ENCODE peak calls at places on chromosomes 2 and 18, in five cellular contexts. One of them, this sample, is unnamed.

GRCh38 chr2:177395594-177395993 is 3.0 kb downstream of the AGPS start:
- DNase-seq in prostate gland: no peak
- DNase-seq in esophagus squamous epithelium: no peak
- DNase-seq in adrenal gland: no peak
- DNase-seq in NB4: no peak
- DNase-seq in this sample: no peak

GRCh38 chr2:89833780-89834117 is 1142.3 kb downstream of the RPIA start:
- DNase-seq in NB4: peak
- DNase-seq in adrenal gland: no peak
- DNase-seq in esophagus squamous epithelium: no peak
- DNase-seq in prostate gland: no peak
- DNase-seq in this sample: no peak

GRCh38 chr2:85886585-85886984 is 2.2 kb downstream of the ST3GAL5 start:
- DNase-seq in prostate gland: peak
- DNase-seq in adrenal gland: peak
- DNase-seq in NB4: peak
- DNase-seq in esophagus squamous epithelium: no peak
- DNase-seq in this sample: no peak

GRCh38 chr2:142872900-142873724 is 4.4 kb upstream of the KYNU start:
- DNase-seq in prostate gland: no peak
- DNase-seq in NB4: peak
- DNase-seq in adrenal gland: no peak
- DNase-seq in esophagus squamous epithelium: no peak
- DNase-seq in this sample: no peak

GRCh38 chr18:56748698-56749268 is 97.6 kb downstream of the WDR7 start:
- DNase-seq in prostate gland: no peak
- DNase-seq in NB4: peak
- DNase-seq in esophagus squamous epithelium: no peak
- DNase-seq in adrenal gland: peak
- DNase-seq in this sample: no peak

GRCh38 chr18:9095297-9096012 is 7.0 kb upstream of the NDUFV2 start:
- DNase-seq in NB4: peak
- DNase-seq in esophagus squamous epithelium: no peak
- DNase-seq in adrenal gland: no peak
- DNase-seq in prostate gland: no peak
- DNase-seq in this sample: no peak

GRCh38 chr2:237955640-237956401 is 11.0 kb upstream of the UBE2F start:
- DNase-seq in adrenal gland: no peak
- DNase-seq in prostate gland: no peak
- DNase-seq in NB4: no peak
- DNase-seq in esophagus squamous epithelium: no peak
- DNase-seq in this sample: no peak

GRCh38 chr18:6785411-6785810 is 55.9 kb downstream of the ARHGAP28 start:
- DNase-seq in esophagus squamous epithelium: no peak
- DNase-seq in adrenal gland: no peak
- DNase-seq in NB4: no peak
- DNase-seq in prostate gland: no peak
- DNase-seq in this sample: no peak

GRCh38 chr2:148643998-148644884 is at the start of gene EPC2:
- DNase-seq in NB4: peak
- DNase-seq in adrenal gland: peak
- DNase-seq in esophagus squamous epithelium: peak
- DNase-seq in prostate gland: peak
- DNase-seq in this sample: peak
- TF ChIP-seq POLR2A in NB4: peak
- TF ChIP-seq POLR2A in adrenal gland: no peak
- TF ChIP-seq POLR2A in esophagus squamous epithelium: no peak
- TF ChIP-seq POLR2A in prostate gland: peak
- TF ChIP-seq POLR2A in this sample: no peak

GRCh38 chr2:36330456-36331395 is 24.9 kb upstream of the CRIM1 start:
- DNase-seq in prostate gland: peak
- DNase-seq in esophagus squamous epithelium: no peak
- DNase-seq in NB4: no peak
- DNase-seq in adrenal gland: no peak
- DNase-seq in this sample: no peak
- TF ChIP-seq POLR2A in prostate gland: no peak
- TF ChIP-seq POLR2A in esophagus squamous epithelium: no peak
- TF ChIP-seq POLR2A in NB4: no peak
- TF ChIP-seq POLR2A in adrenal gland: no peak
- TF ChIP-seq POLR2A in this sample: no peak

GRCh38 chr2:241490444-241490760 is 18.0 kb downstream of the STK25 start:
- DNase-seq in NB4: no peak
- DNase-seq in prostate gland: no peak
- DNase-seq in esophagus squamous epithelium: no peak
- DNase-seq in adrenal gland: no peak
- DNase-seq in this sample: no peak
- TF ChIP-seq POLR2A in NB4: no peak
- TF ChIP-seq POLR2A in prostate gland: no peak
- TF ChIP-seq POLR2A in esophagus squamous epithelium: no peak
- TF ChIP-seq POLR2A in adrenal gland: no peak
- TF ChIP-seq POLR2A in this sample: no peak

GRCh38 chr2:182452456-182452990 is 25.7 kb upstream of the PDE1A start:
- DNase-seq in prostate gland: no peak
- DNase-seq in esophagus squamous epithelium: no peak
- DNase-seq in NB4: no peak
- DNase-seq in adrenal gland: no peak
- DNase-seq in this sample: no peak
- TF ChIP-seq POLR2A in prostate gland: no peak
- TF ChIP-seq POLR2A in esophagus squamous epithelium: no peak
- TF ChIP-seq POLR2A in NB4: no peak
- TF ChIP-seq POLR2A in adrenal gland: no peak
- TF ChIP-seq POLR2A in this sample: no peak

DNA sequence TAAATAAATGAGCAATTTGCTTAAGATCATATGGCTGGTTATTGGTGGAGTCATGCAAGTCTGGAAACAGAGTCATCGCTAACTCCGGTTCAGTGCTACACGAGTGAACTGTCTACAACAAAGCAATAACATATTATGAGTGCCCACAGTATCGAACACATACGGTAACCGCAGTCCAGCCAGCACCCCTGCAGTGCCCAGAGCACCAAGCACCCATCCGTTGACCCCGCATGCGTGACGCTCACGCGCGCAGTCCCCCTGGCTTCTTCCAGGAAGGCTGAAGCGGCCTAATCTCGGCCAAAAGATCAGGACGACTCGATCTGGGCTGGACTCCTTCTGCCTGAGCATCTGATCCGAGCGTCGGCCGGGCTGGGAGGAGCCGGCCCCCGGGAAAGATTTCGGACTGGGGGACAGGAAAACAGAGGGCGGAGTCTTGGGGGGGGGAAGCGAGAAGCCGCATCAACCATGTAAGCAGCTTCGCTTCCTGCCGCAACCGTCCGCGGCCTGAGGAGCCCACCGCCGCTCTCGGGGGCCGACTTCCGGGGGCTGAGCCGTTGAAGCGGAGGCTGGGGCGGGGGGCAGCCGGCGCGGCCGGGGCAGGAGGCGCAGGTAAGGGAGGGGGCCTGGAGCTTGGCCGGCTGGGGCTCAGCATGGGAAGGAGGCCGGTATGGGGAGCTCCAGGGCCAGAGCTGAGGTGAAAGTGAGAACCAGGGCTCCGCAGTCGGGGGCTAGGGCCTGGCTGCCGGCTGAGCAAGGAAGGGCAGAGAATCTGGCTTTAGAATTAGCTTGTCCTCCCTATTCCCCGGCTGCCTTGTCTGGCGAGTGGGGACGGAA is at the start of gene PIKFYVE:
- DNase-seq in adrenal gland: peak
- DNase-seq in esophagus squamous epithelium: peak
- DNase-seq in prostate gland: peak
- DNase-seq in NB4: peak
- DNase-seq in this sample: peak
- TF ChIP-seq POLR2A in adrenal gland: peak
- TF ChIP-seq POLR2A in esophagus squamous epithelium: peak
- TF ChIP-seq POLR2A in prostate gland: peak
- TF ChIP-seq POLR2A in NB4: peak
- TF ChIP-seq POLR2A in this sample: peak